ENCODE peak calls at places on chromosomes 16 and 17, in seven cellular contexts. M, U, P, T, C, G and D are unnamed samples.

GRCh38 chr16:10566613-10567012 is 13.8 kb downstream of the EMP2 start:
- DNase-seq in T (no peak), M (no peak), G (no peak), U (no peak), P (no peak), C (no peak), D (no peak)

GRCh38 chr16:3800019-3800418 is 80.5 kb downstream of the CREBBP start:
- DNase-seq in C (no peak), P (no peak), M (no peak), U (no peak), T (no peak), G (no peak), D (no peak)

GRCh38 chr17:14737984-14738651 is 437.2 kb downstream of the HS3ST3B1 start:
- DNase-seq in M (no peak), P (no peak), U (peak), C (peak), G (no peak), T (peak), D (no peak)

GRCh38 chr17:80455328-80455710 is 21.1 kb downstream of the NPTX1 start:
- DNase-seq in M (no peak), G (peak), T (no peak), U (no peak), C (peak), P (no peak), D (no peak)

GRCh38 chr17:40646791-40647548 is 648 bp downstream of the SMARCE1 start:
- DNase-seq in T (peak), M (no peak), U (no peak), C (no peak), P (no peak), G (no peak), D (no peak)

GRCh38 chr17:32813021-32813420 is 63.9 kb downstream of the MYO1D start:
- DNase-seq in P (no peak), C (no peak), M (no peak), T (peak), G (no peak), U (peak), D (no peak)

GRCh38 chr17:63961355-63962207 is 11.1 kb downstream of the SCN4A start:
- DNase-seq in G (peak), M (no peak), U (peak), C (peak), P (no peak), T (no peak), D (peak)

GRCh38 chr16:56451753-56452689 is 667 bp downstream of the OGFOD1 start:
- DNase-seq in U (peak), M (peak), G (no peak), P (no peak), C (no peak), T (peak), D (no peak)

GRCh38 chr16:87380875-87381274 is 2.7 kb downstream of the FBXO31 start:
- DNase-seq in M (no peak), G (no peak), P (no peak), C (no peak), U (peak), T (no peak), D (no peak)

GRCh38 chr16:84116720-84117481 is at the start of gene MBTPS1:
- DNase-seq in U (peak), G (peak), C (peak), T (peak), P (peak), M (peak), D (peak)

GRCh38 chr17:79220201-79220714 is 145.6 kb downstream of the ENGASE start:
- DNase-seq in T (no peak), M (no peak), G (no peak), U (no peak), P (no peak), C (no peak), D (no peak)

GRCh38 chr16:69924777-69925191 is 26.4 kb upstream of the CLEC18A start:
- DNase-seq in P (no peak), G (peak), T (peak), C (peak), M (no peak), U (peak), D (no peak)

GRCh38 chr16:71501562-71501961 is 12.4 kb upstream of the ZNF19 start:
- DNase-seq in P (no peak), T (no peak), M (no peak), C (no peak), U (no peak), G (no peak), D (no peak)

GRCh38 chr16:16905850-16906249 is 526.9 kb downstream of the NPIPA7 start:
- DNase-seq in P (no peak), U (no peak), G (no peak), C (no peak), T (no peak), M (no peak), D (no peak)

GRCh38 chr17:8290043-8290442 is 1.6 kb downstream of the RANGRF start:
- DNase-seq in G (no peak), P (no peak), C (no peak), U (no peak), T (no peak), M (no peak), D (no peak)

GRCh38 chr16:17380613-17381012 is 90.1 kb downstream of the XYLT1 start:
- DNase-seq in U (no peak), G (no peak), T (no peak), M (no peak), P (no peak), C (no peak), D (no peak)

GRCh38 chr17:65442250-65442649 is 119.2 kb downstream of the AXIN2 start:
- DNase-seq in G (no peak), T (no peak), P (no peak), M (no peak), U (no peak), C (no peak), D (no peak)

GRCh38 chr17:17367931-17368330 is 64.8 kb downstream of the NT5M start:
- DNase-seq in T (no peak), U (no peak), P (no peak), M (no peak), C (no peak), G (no peak), D (no peak)